ENCODE peak calls at places on chromosome 5, in five cellular contexts. I is DND-41, C is testis, Y is pancreas, T is HFF-Myc. W is an unnamed sample.

GRCh38 chr5:95959051-95959963 is 2.3 kb downstream of the ELL2 start:
- DNase-seq in C (no peak), I (no peak), Y (no peak), T (no peak), W (peak)

GRCh38 chr5:6700686-6701355 is 12.4 kb upstream of the TENT4A start:
- DNase-seq in C (no peak), T (no peak), I (no peak), Y (no peak), W (no peak)

GRCh38 chr5:82364497-82364896 is 86.3 kb upstream of the RPS23 start:
- DNase-seq in I (no peak), T (no peak), C (peak), Y (no peak), W (peak)

GRCh38 chr5:91058155-91058554 is 325.0 kb downstream of the ARRDC3 start:
- DNase-seq in T (no peak), Y (no peak), C (no peak), I (no peak), W (no peak)

GRCh38 chr5:158534203-158534602 is 565.5 kb downstream of the EBF1 start:
- DNase-seq in I (no peak), Y (no peak), C (no peak), T (no peak), W (no peak)

GRCh38 chr5:18944771-18945170 is 1043.2 kb downstream of the CDH18 start:
- DNase-seq in Y (no peak), T (no peak), I (no peak), C (no peak), W (no peak)

GRCh38 chr5:175319199-175319598 is 124.8 kb downstream of the DRD1 start:
- DNase-seq in Y (no peak), I (no peak), T (no peak), C (no peak), W (no peak)

GRCh38 chr5:37696190-37697021 is 143.4 kb downstream of the GDNF start:
- DNase-seq in I (no peak), Y (no peak), T (no peak), C (no peak), W (peak)

DNA sequence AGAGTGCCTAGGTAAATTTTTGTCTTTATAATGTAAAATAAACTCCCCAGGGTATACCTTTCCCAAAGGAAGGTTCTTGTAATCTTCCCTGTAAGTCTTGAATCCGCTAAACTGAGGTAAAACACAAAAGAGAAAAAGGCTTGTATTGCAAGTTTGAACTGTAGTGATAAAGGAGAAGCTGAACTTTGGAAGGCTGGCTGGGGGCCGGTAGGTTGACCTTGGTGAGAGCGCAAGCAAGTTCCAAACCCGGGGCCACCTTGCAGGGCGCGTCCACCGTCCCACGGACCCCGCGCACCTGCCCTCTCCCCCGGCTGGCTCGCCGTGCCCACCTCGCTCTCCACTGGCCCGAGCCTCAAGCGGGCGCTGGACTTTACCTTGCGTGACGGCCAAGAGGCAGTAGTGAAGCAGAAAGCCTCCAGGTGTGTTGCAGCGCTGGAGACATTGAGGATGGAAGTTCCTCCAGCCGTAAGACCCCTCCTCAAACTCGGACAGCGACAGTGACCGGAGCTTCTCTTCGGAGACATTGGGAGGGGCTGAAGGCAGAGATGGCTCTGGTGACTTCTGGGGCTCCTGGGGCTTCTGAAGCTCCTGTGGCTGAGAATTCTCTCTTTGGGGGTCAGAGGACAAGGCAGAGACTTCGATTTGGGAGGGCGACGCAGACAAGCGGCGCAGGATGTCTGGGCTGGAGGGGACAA is 403 bp downstream of the SLCO4C1 start:
- DNase-seq in I (no peak), T (no peak), C (no peak), Y (peak), W (no peak)
- H3K4me3 ChIP-seq in I (no peak), T (peak), C (peak), Y (peak), W (peak)

DNA sequence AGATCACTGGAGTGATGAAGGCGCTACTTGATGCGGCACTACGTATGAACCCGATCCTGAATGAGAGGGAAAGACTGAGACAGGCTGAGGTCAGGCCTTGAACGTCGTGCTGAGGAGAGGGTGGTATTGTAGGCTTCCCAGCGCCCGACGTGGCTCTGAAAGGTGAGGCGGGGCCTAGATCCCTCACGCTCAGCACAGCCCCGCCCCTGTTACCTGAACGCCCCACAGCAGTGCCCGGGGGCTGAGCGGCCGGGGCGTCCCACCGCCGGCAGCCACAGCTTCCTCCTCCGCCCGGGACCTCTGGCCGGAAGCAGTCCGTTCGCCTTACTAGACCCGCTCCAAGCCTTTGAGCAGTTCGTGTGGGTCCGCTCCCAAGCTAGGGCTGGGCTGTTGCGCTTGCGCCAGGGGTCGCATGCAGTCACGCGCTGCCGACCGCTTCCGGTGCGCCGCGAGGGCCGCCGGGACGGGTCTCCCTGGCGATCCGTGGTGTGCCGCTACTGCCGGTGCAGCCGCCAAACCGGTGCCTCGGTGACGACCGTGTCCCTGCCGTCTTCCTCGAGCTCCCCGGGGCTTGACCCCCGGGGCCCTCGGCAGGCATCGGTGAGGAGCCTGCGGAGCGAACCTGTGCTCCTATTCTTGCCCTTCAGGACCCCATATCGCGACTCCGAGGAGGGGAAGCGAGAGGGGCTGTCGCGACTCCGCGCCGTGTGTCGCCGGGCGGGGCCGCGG is at the start of the genes HMGXB3 and TIGD6:
- DNase-seq in T (peak), I (peak), Y (peak), C (peak), W (peak)
- TF ChIP-seq CTCF in T (no peak), I (no peak), Y (no peak), C (no peak), W (no peak)

GRCh38 chr5:83377131-83377865 is 94.2 kb upstream of the VCAN start:
- DNase-seq in T (peak), C (no peak), I (no peak), Y (no peak), W (peak)
- H3K4me3 ChIP-seq in T (no peak), C (no peak), I (no peak), Y (no peak), W (no peak)

GRCh38 chr5:72314571-72315172 is 5.4 kb downstream of the MRPS27 start:
- DNase-seq in I (no peak), C (peak), Y (peak), T (no peak), W (peak)

GRCh38 chr5:72324186-72324825 is 4.1 kb downstream of the PTCD2 start:
- DNase-seq in T (no peak), C (no peak), Y (no peak), I (no peak), W (no peak)

GRCh38 chr5:72325566-72326297 is 5.6 kb downstream of the PTCD2 start:
- DNase-seq in I (no peak), C (no peak), T (no peak), Y (no peak), W (peak)

GRCh38 chr5:72320022-72320898 is at the start of the genes MRPS27 and PTCD2:
- DNase-seq in C (peak), I (peak), Y (peak), T (peak), W (peak)
- TF ChIP-seq CTCF in C (no peak), I (peak), Y (no peak), T (no peak), W (peak)

GRCh38 chr5:54645888-54646284 is 128.3 kb downstream of the SNX18 start:
- DNase-seq in T (no peak), C (no peak), I (no peak), Y (no peak), W (peak)
- H3K4me3 ChIP-seq in T (no peak), C (no peak), I (no peak), Y (no peak), W (no peak)

DNA sequence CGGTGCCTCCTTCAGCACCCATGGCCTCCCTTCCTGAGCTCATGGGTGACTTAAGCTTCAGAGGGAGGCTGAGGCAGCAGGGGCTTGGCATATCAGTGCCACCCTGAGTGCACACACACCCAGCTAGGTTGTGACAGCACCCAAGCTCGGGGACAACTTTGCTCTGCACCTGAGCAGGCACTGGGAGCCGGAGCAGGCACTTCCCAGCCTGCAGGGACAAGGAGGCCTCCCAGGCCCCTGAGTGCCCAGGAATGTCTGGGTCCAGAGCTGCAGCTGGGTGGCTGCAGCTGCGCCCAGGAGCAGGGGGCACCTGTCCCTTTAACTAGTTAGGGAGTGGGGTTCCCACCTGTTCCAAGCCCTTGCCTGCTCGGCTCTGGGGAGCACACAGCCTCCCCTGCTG is 48.7 kb upstream of the CDH12 start:
- DNase-seq in Y (no peak), C (no peak), T (no peak), I (no peak), W (no peak)
- TF ChIP-seq CTCF in Y (no peak), C (no peak), T (no peak), I (no peak), W (no peak)